ENCODE peak calls at places on chromosomes 5 and 9, in nine cellular contexts. One of them, this sample, is unnamed.

GRCh38 chr9:129868571-129869486 is 33.6 kb downstream of the USP20 start:
- DNase-seq in fibroblast of lung: no peak
- DNase-seq in iPS-NIHi11: no peak
- DNase-seq in hypothalamus: no peak
- DNase-seq in GM20000: no peak
- DNase-seq in naive thymus-derived CD8-positive, alpha-beta T cell: peak; percentile 95
- DNase-seq in NCI-H69: no peak
- DNase-seq in fibroblast of the conjunctiva: no peak
- DNase-seq in midbrain: no peak
- DNase-seq in this sample: peak; percentile 95

GRCh38 chr5:123528878-123529277 is 16.9 kb downstream of the CSNK1G3 start:
- DNase-seq in fibroblast of lung: no peak
- DNase-seq in iPS-NIHi11: no peak
- DNase-seq in hypothalamus: no peak
- DNase-seq in GM20000: no peak
- DNase-seq in naive thymus-derived CD8-positive, alpha-beta T cell: no peak
- DNase-seq in NCI-H69: no peak
- DNase-seq in fibroblast of the conjunctiva: no peak
- DNase-seq in midbrain: no peak
- DNase-seq in this sample: no peak

GRCh38 chr9:120869360-120869687 is 7.7 kb downstream of the PHF19 start:
- DNase-seq in fibroblast of lung: no peak
- DNase-seq in iPS-NIHi11: no peak
- DNase-seq in hypothalamus: no peak
- DNase-seq in GM20000: no peak
- DNase-seq in naive thymus-derived CD8-positive, alpha-beta T cell: no peak
- DNase-seq in NCI-H69: no peak
- DNase-seq in fibroblast of the conjunctiva: no peak
- DNase-seq in midbrain: peak; percentile 33
- DNase-seq in this sample: no peak

GRCh38 chr9:114206221-114206760 is 51.0 kb downstream of the COL27A1 start:
- DNase-seq in fibroblast of lung: no peak
- DNase-seq in iPS-NIHi11: no peak
- DNase-seq in hypothalamus: no peak
- DNase-seq in GM20000: no peak
- DNase-seq in naive thymus-derived CD8-positive, alpha-beta T cell: no peak
- DNase-seq in NCI-H69: no peak
- DNase-seq in fibroblast of the conjunctiva: no peak
- DNase-seq in midbrain: no peak
- DNase-seq in this sample: no peak

GRCh38 chr5:81192351-81192750 is 40.8 kb upstream of the CKMT2 start:
- DNase-seq in fibroblast of lung: no peak
- DNase-seq in iPS-NIHi11: peak; percentile 36
- DNase-seq in hypothalamus: no peak
- DNase-seq in GM20000: no peak
- DNase-seq in naive thymus-derived CD8-positive, alpha-beta T cell: no peak
- DNase-seq in NCI-H69: no peak
- DNase-seq in fibroblast of the conjunctiva: no peak
- DNase-seq in midbrain: no peak
- DNase-seq in this sample: no peak

GRCh38 chr5:129973716-129974426 is 69.6 kb downstream of the CHSY3 start:
- DNase-seq in fibroblast of lung: peak; percentile 83
- DNase-seq in iPS-NIHi11: no peak
- DNase-seq in hypothalamus: no peak
- DNase-seq in GM20000: no peak
- DNase-seq in naive thymus-derived CD8-positive, alpha-beta T cell: no peak
- DNase-seq in NCI-H69: no peak
- DNase-seq in fibroblast of the conjunctiva: no peak
- DNase-seq in midbrain: no peak
- DNase-seq in this sample: no peak

GRCh38 chr5:155727512-155728145 is 599.3 kb upstream of the SGCD start:
- DNase-seq in fibroblast of lung: peak; percentile 1
- DNase-seq in iPS-NIHi11: peak; percentile 29
- DNase-seq in hypothalamus: no peak
- DNase-seq in GM20000: no peak
- DNase-seq in naive thymus-derived CD8-positive, alpha-beta T cell: no peak
- DNase-seq in NCI-H69: no peak
- DNase-seq in fibroblast of the conjunctiva: no peak
- DNase-seq in midbrain: peak; percentile 9
- DNase-seq in this sample: no peak

GRCh38 chr9:69078581-69078980 is 43.0 kb downstream of the FXN start:
- DNase-seq in fibroblast of lung: no peak
- DNase-seq in iPS-NIHi11: no peak
- DNase-seq in hypothalamus: no peak
- DNase-seq in GM20000: no peak
- DNase-seq in naive thymus-derived CD8-positive, alpha-beta T cell: no peak
- DNase-seq in NCI-H69: peak; percentile 61
- DNase-seq in fibroblast of the conjunctiva: peak; percentile 88
- DNase-seq in midbrain: no peak
- DNase-seq in this sample: no peak

GRCh38 chr5:33468811-33469435 is 28.2 kb downstream of the TARS1 start:
- DNase-seq in fibroblast of lung: no peak
- DNase-seq in iPS-NIHi11: no peak
- DNase-seq in hypothalamus: no peak
- DNase-seq in GM20000: no peak
- DNase-seq in naive thymus-derived CD8-positive, alpha-beta T cell: no peak
- DNase-seq in NCI-H69: no peak
- DNase-seq in fibroblast of the conjunctiva: no peak
- DNase-seq in midbrain: no peak
- DNase-seq in this sample: no peak

GRCh38 chr9:85118990-85119755 is 449.6 kb downstream of the NTRK2 start:
- DNase-seq in fibroblast of lung: peak; percentile 58
- DNase-seq in iPS-NIHi11: no peak
- DNase-seq in hypothalamus: no peak
- DNase-seq in GM20000: no peak
- DNase-seq in naive thymus-derived CD8-positive, alpha-beta T cell: no peak
- DNase-seq in NCI-H69: no peak
- DNase-seq in fibroblast of the conjunctiva: no peak
- DNase-seq in midbrain: no peak
- DNase-seq in this sample: no peak

GRCh38 chr5:32278403-32278802 is 34.3 kb downstream of the MTMR12 start:
- DNase-seq in fibroblast of lung: peak; percentile 87
- DNase-seq in iPS-NIHi11: no peak
- DNase-seq in hypothalamus: no peak
- DNase-seq in GM20000: no peak
- DNase-seq in naive thymus-derived CD8-positive, alpha-beta T cell: no peak
- DNase-seq in NCI-H69: no peak
- DNase-seq in fibroblast of the conjunctiva: peak; percentile 8
- DNase-seq in midbrain: no peak
- DNase-seq in this sample: no peak

GRCh38 chr5:144510845-144511580 is 340.3 kb downstream of the KCTD16 start:
- DNase-seq in fibroblast of lung: no peak
- DNase-seq in iPS-NIHi11: no peak
- DNase-seq in hypothalamus: no peak
- DNase-seq in GM20000: no peak
- DNase-seq in naive thymus-derived CD8-positive, alpha-beta T cell: no peak
- DNase-seq in NCI-H69: no peak
- DNase-seq in fibroblast of the conjunctiva: no peak
- DNase-seq in midbrain: no peak
- DNase-seq in this sample: no peak

GRCh38 chr5:96747718-96748117 is 60.0 kb downstream of the ERAP1 start:
- DNase-seq in fibroblast of lung: no peak
- DNase-seq in iPS-NIHi11: no peak
- DNase-seq in hypothalamus: no peak
- DNase-seq in GM20000: no peak
- DNase-seq in naive thymus-derived CD8-positive, alpha-beta T cell: no peak
- DNase-seq in NCI-H69: peak; percentile 42
- DNase-seq in fibroblast of the conjunctiva: no peak
- DNase-seq in midbrain: no peak
- DNase-seq in this sample: no peak

GRCh38 chr5:16693879-16694278 is 77.1 kb upstream of the RETREG1 start:
- DNase-seq in fibroblast of lung: no peak
- DNase-seq in iPS-NIHi11: no peak
- DNase-seq in hypothalamus: no peak
- DNase-seq in GM20000: no peak
- DNase-seq in naive thymus-derived CD8-positive, alpha-beta T cell: no peak
- DNase-seq in NCI-H69: no peak
- DNase-seq in fibroblast of the conjunctiva: no peak
- DNase-seq in midbrain: no peak
- DNase-seq in this sample: no peak

GRCh38 chr9:124264812-124265211 is 7.1 kb downstream of the NEK6 start:
- DNase-seq in fibroblast of lung: peak; percentile 59
- DNase-seq in iPS-NIHi11: no peak
- DNase-seq in hypothalamus: no peak
- DNase-seq in GM20000: peak; percentile 74
- DNase-seq in naive thymus-derived CD8-positive, alpha-beta T cell: no peak
- DNase-seq in NCI-H69: no peak
- DNase-seq in fibroblast of the conjunctiva: no peak
- DNase-seq in midbrain: no peak
- DNase-seq in this sample: no peak

GRCh38 chr5:16792278-16793275 is 143.5 kb downstream of the MYO10 start:
- DNase-seq in fibroblast of lung: no peak
- DNase-seq in iPS-NIHi11: no peak
- DNase-seq in hypothalamus: no peak
- DNase-seq in GM20000: no peak
- DNase-seq in naive thymus-derived CD8-positive, alpha-beta T cell: no peak
- DNase-seq in NCI-H69: peak; percentile 56
- DNase-seq in fibroblast of the conjunctiva: no peak
- DNase-seq in midbrain: no peak
- DNase-seq in this sample: no peak

GRCh38 chr5:51997908-51998307 is 614.7 kb downstream of the ISL1 start:
- DNase-seq in fibroblast of lung: no peak
- DNase-seq in iPS-NIHi11: no peak
- DNase-seq in hypothalamus: no peak
- DNase-seq in GM20000: no peak
- DNase-seq in naive thymus-derived CD8-positive, alpha-beta T cell: no peak
- DNase-seq in NCI-H69: peak; percentile 99
- DNase-seq in fibroblast of the conjunctiva: no peak
- DNase-seq in midbrain: no peak
- DNase-seq in this sample: no peak

GRCh38 chr5:89967806-89968444 is 441.6 kb downstream of the CETN3 start:
- DNase-seq in fibroblast of lung: peak; percentile 83
- DNase-seq in iPS-NIHi11: no peak
- DNase-seq in hypothalamus: no peak
- DNase-seq in GM20000: no peak
- DNase-seq in naive thymus-derived CD8-positive, alpha-beta T cell: no peak
- DNase-seq in NCI-H69: no peak
- DNase-seq in fibroblast of the conjunctiva: no peak
- DNase-seq in midbrain: no peak
- DNase-seq in this sample: no peak

GRCh38 chr9:79362100-79363081 is 209.4 kb upstream of the TLE4 start:
- DNase-seq in fibroblast of lung: peak; percentile 64
- DNase-seq in iPS-NIHi11: peak; percentile 33
- DNase-seq in hypothalamus: no peak
- DNase-seq in GM20000: no peak
- DNase-seq in naive thymus-derived CD8-positive, alpha-beta T cell: no peak
- DNase-seq in NCI-H69: peak; percentile 98
- DNase-seq in fibroblast of the conjunctiva: no peak
- DNase-seq in midbrain: no peak
- DNase-seq in this sample: no peak

GRCh38 chr9:72354704-72355103 is 10.3 kb downstream of the ZFAND5 start:
- DNase-seq in fibroblast of lung: no peak
- DNase-seq in iPS-NIHi11: no peak
- DNase-seq in hypothalamus: no peak
- DNase-seq in GM20000: no peak
- DNase-seq in naive thymus-derived CD8-positive, alpha-beta T cell: no peak
- DNase-seq in NCI-H69: no peak
- DNase-seq in fibroblast of the conjunctiva: no peak
- DNase-seq in midbrain: no peak
- DNase-seq in this sample: no peak

GRCh38 chr5:34677428-34677827 is 21.3 kb downstream of the RAI14 start:
- DNase-seq in fibroblast of lung: no peak
- DNase-seq in iPS-NIHi11: no peak
- DNase-seq in hypothalamus: no peak
- DNase-seq in GM20000: no peak
- DNase-seq in naive thymus-derived CD8-positive, alpha-beta T cell: no peak
- DNase-seq in NCI-H69: no peak
- DNase-seq in fibroblast of the conjunctiva: no peak
- DNase-seq in midbrain: no peak
- DNase-seq in this sample: no peak

GRCh38 chr9:98678244-98678842 is 30.4 kb downstream of the GABBR2 start:
- DNase-seq in fibroblast of lung: no peak
- DNase-seq in iPS-NIHi11: peak; percentile 71
- DNase-seq in hypothalamus: no peak
- DNase-seq in GM20000: no peak
- DNase-seq in naive thymus-derived CD8-positive, alpha-beta T cell: no peak
- DNase-seq in NCI-H69: peak; percentile 88
- DNase-seq in fibroblast of the conjunctiva: no peak
- DNase-seq in midbrain: no peak
- DNase-seq in this sample: no peak

GRCh38 chr9:94156549-94157407 is 72.5 kb downstream of the PTPDC1 start:
- DNase-seq in fibroblast of lung: peak; percentile 83
- DNase-seq in iPS-NIHi11: peak; percentile 40
- DNase-seq in hypothalamus: peak; percentile 64
- DNase-seq in GM20000: no peak
- DNase-seq in naive thymus-derived CD8-positive, alpha-beta T cell: no peak
- DNase-seq in NCI-H69: peak; percentile 98
- DNase-seq in fibroblast of the conjunctiva: peak; percentile 37
- DNase-seq in midbrain: peak; percentile 70
- DNase-seq in this sample: no peak

GRCh38 chr9:91583996-91584395 is 160.4 kb upstream of the NFIL3 start:
- DNase-seq in fibroblast of lung: no peak
- DNase-seq in iPS-NIHi11: no peak
- DNase-seq in hypothalamus: no peak
- DNase-seq in GM20000: no peak
- DNase-seq in naive thymus-derived CD8-positive, alpha-beta T cell: no peak
- DNase-seq in NCI-H69: no peak
- DNase-seq in fibroblast of the conjunctiva: no peak
- DNase-seq in midbrain: no peak
- DNase-seq in this sample: no peak

GRCh38 chr5:95858023-95858461 is 35.5 kb upstream of the GLRX start:
- DNase-seq in fibroblast of lung: peak; percentile 98
- DNase-seq in iPS-NIHi11: no peak
- DNase-seq in hypothalamus: peak; percentile 16
- DNase-seq in GM20000: no peak
- DNase-seq in naive thymus-derived CD8-positive, alpha-beta T cell: no peak
- DNase-seq in NCI-H69: peak; percentile 69
- DNase-seq in fibroblast of the conjunctiva: no peak
- DNase-seq in midbrain: no peak
- DNase-seq in this sample: no peak

GRCh38 chr9:23492126-23493002 is 333.7 kb downstream of the ELAVL2 start:
- DNase-seq in fibroblast of lung: peak; percentile 27
- DNase-seq in iPS-NIHi11: peak; percentile 40
- DNase-seq in hypothalamus: no peak
- DNase-seq in GM20000: peak; percentile 26
- DNase-seq in naive thymus-derived CD8-positive, alpha-beta T cell: no peak
- DNase-seq in NCI-H69: peak; percentile 87
- DNase-seq in fibroblast of the conjunctiva: no peak
- DNase-seq in midbrain: peak; percentile 47
- DNase-seq in this sample: no peak

GRCh38 chr9:15249042-15249818 is 57.8 kb downstream of the TTC39B start:
- DNase-seq in fibroblast of lung: peak; percentile 76
- DNase-seq in iPS-NIHi11: peak; percentile 26
- DNase-seq in hypothalamus: no peak
- DNase-seq in GM20000: no peak
- DNase-seq in naive thymus-derived CD8-positive, alpha-beta T cell: no peak
- DNase-seq in NCI-H69: peak; percentile 67
- DNase-seq in fibroblast of the conjunctiva: no peak
- DNase-seq in midbrain: no peak
- DNase-seq in this sample: no peak